ENCODE peak calls at places on chromosomes 1 and 21, in four cellular contexts. Z is Panc1, O is SK-N-SH, S is HCT116. Y is an unnamed sample.

GRCh38 chr1:1539310-1540014 is 962 bp downstream of the TMEM240 start:
- DNase-seq in S (no peak), O (peak; percentile 87), Z (no peak), Y (no peak)

GRCh38 chr1:177589166-177589565 is 380.7 kb downstream of the SEC16B start:
- DNase-seq in O (no peak), Z (no peak), S (no peak), Y (no peak)

GRCh38 chr1:107443860-107444259 is 303.0 kb downstream of the NTNG1 start:
- DNase-seq in S (no peak), Z (no peak), O (no peak), Y (no peak)

GRCh38 chr1:33036051-33036525 is 595 bp downstream of the AK2 start:
- DNase-seq in S (no peak), O (peak; percentile 28), Z (no peak), Y (no peak)

GRCh38 chr1:244210884-244211558 is 159.9 kb downstream of the ZBTB18 start:
- DNase-seq in O (peak; percentile 66), Z (no peak), S (peak; percentile 36), Y (peak; percentile 83)

GRCh38 chr1:216457356-216457755 is 34.1 kb upstream of the USH2A start:
- DNase-seq in O (no peak), Z (no peak), S (no peak), Y (no peak)

GRCh38 chr1:209370616-209371015 is 212.9 kb upstream of the CAMK1G start:
- DNase-seq in O (no peak), Z (no peak), S (no peak), Y (no peak)

GRCh38 chr1:40861227-40862003 is 748 bp downstream of the CITED4 start:
- DNase-seq in O (peak; percentile 74), Z (no peak), S (no peak), Y (no peak)

GRCh38 chr1:93749894-93750301 is 68.3 kb upstream of the BCAR3 start:
- DNase-seq in Z (no peak), O (no peak), S (peak; percentile 18), Y (no peak)

GRCh38 chr1:35554261-35555211 is 2.7 kb downstream of the KIAA0319L start:
- DNase-seq in O (no peak), Z (no peak), S (no peak), Y (no peak)

GRCh38 chr1:171434717-171435346 is 50.5 kb upstream of the PRRC2C start:
- DNase-seq in Z (no peak), S (no peak), O (no peak), Y (no peak)

GRCh38 chr1:152436593-152437338 is 22.7 kb upstream of the CRNN start:
- DNase-seq in Z (no peak), S (no peak), O (no peak), Y (no peak)

GRCh38 chr1:78624035-78624434 is 3.8 kb downstream of the IFI44L start:
- DNase-seq in O (no peak), Z (no peak), S (no peak), Y (no peak)

GRCh38 chr1:31696246-31696645 is 7.6 kb downstream of the COL16A1 start:
- DNase-seq in S (no peak), Z (no peak), O (no peak), Y (no peak)

GRCh38 chr21:41226853-41227252 is 58.9 kb downstream of the BACE2 start:
- DNase-seq in S (no peak), Z (no peak), O (no peak), Y (no peak)

GRCh38 chr1:233033366-233033765 is 83.0 kb downstream of the NTPCR start:
- DNase-seq in S (no peak), Z (no peak), O (no peak), Y (no peak)

GRCh38 chr1:185309566-185309965 is 7.5 kb downstream of the IVNS1ABP start:
- DNase-seq in Z (no peak), S (no peak), O (no peak), Y (no peak)

GRCh38 chr1:89615676-89616598 is 17.0 kb upstream of the LRRC8C start:
- DNase-seq in Z (no peak), O (peak; percentile 63), S (peak; percentile 27), Y (no peak)

GRCh38 chr21:36321325-36322082 is 1.5 kb downstream of the MORC3 start:
- DNase-seq in O (peak; percentile 63), Z (no peak), S (no peak), Y (no peak)

GRCh38 chr1:210189426-210189825 is 43.2 kb upstream of the SERTAD4 start:
- DNase-seq in Z (no peak), S (no peak), O (no peak), Y (no peak)

GRCh38 chr1:22296701-22297591 is 154.0 kb upstream of the WNT4 start:
- DNase-seq in O (no peak), S (no peak), Z (no peak), Y (no peak)

GRCh38 chr21:42956824-42957632 is 17.3 kb upstream of the PKNOX1 start:
- DNase-seq in S (no peak), O (no peak), Z (no peak), Y (peak; percentile 67)

GRCh38 chr21:42447182-42447581 is 43.5 kb downstream of the UBASH3A start:
- DNase-seq in O (no peak), Z (no peak), S (no peak), Y (no peak)

GRCh38 chr1:160550572-160551034 is 27.5 kb upstream of the SLAMF6 start:
- DNase-seq in S (no peak), Z (no peak), O (no peak), Y (peak; percentile 17)

GRCh38 chr1:203201516-203202205 is 15.2 kb upstream of the CHI3L1 start:
- DNase-seq in S (no peak), O (no peak), Z (no peak), Y (no peak)

GRCh38 chr1:65319754-65320153 is 10.4 kb downstream of the DNAJC6 start:
- DNase-seq in S (no peak), Z (no peak), O (no peak), Y (no peak)

GRCh38 chr21:38319781-38320180 is 63.0 kb downstream of the KCNJ15 start:
- DNase-seq in Z (no peak), S (no peak), O (no peak), Y (no peak)

GRCh38 chr1:117346206-117346928 is 20.9 kb upstream of the MAN1A2 start:
- DNase-seq in Z (no peak), O (no peak), S (no peak), Y (no peak)

GRCh38 chr1:55212349-55213028 is 2.7 kb downstream of the USP24 start:
- DNase-seq in Z (no peak), S (no peak), O (no peak), Y (no peak)
- TF ChIP-seq SIN3A in Z (no peak), S (no peak), O (no peak), Y (no peak)

DNA sequence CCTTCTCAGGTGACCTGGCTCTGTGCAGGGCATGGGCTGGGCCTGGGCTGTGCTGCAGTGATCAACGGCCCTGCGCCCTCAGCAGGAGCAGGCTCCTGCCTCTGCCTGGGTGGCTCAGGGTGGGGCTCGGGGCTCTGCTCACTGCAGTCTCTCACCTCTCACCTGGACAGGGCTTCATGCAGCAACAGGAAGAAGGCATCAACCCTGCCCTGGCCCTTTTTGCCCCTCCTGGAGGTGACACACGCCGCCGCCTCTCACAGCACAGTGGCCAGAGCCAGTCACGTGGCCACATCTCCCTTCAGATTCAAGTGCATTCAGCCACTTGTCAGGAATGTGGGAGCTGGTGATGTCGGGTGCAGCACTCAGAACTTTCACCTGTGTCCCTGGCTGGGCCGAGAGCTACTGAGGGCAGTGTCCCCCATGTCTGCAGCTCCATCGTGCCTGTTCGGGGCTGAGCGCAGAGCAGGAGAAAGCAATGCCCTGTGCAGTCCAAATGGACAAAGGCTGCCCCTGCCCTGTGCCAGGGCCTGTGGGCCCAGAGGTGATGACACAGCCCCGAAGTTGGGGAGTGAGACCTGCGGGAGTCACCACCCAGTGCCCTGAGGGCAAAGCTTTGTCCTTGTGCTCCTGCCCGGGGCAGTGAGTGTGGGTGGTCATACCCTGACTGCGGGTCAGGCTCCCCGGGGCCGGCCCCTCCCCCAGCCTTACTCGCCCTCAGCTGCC is 314.0 kb downstream of the PTPRU start:
- DNase-seq in O (no peak), S (no peak), Z (no peak), Y (peak; percentile 52)
- TF ChIP-seq SIN3A in O (no peak), S (no peak), Z (no peak), Y (no peak)

DNA sequence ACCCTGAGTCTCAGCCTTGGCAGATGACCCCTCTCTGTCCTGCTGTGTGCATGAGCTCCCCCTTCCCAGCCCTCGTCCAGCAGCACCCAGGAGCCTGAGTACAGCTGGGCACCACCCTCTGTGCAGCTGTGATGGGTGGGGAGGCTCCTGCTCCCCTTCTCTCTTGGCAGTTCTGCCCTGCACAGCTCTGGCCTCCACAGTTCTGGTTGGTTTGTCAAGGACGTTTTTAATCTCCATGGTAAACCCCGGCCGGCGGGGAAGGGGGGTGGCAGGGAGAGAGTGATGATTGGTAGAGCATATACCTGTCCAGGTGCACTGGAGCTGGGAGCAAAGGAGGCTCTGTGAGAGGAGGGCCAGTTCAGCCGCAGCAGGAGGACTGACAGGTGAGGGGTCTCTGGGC is at the start of gene CLCNKA:
- DNase-seq in O (no peak), S (no peak), Z (no peak), Y (no peak)
- TF ChIP-seq SIN3A in O (no peak), S (no peak), Z (no peak), Y (no peak)

GRCh38 chr1:112454316-112454715 is 54.4 kb upstream of the WNT2B start:
- DNase-seq in S (no peak), O (no peak), Z (no peak), Y (no peak)
- TF ChIP-seq SIN3A in S (no peak), O (no peak), Z (no peak), Y (no peak)

DNA sequence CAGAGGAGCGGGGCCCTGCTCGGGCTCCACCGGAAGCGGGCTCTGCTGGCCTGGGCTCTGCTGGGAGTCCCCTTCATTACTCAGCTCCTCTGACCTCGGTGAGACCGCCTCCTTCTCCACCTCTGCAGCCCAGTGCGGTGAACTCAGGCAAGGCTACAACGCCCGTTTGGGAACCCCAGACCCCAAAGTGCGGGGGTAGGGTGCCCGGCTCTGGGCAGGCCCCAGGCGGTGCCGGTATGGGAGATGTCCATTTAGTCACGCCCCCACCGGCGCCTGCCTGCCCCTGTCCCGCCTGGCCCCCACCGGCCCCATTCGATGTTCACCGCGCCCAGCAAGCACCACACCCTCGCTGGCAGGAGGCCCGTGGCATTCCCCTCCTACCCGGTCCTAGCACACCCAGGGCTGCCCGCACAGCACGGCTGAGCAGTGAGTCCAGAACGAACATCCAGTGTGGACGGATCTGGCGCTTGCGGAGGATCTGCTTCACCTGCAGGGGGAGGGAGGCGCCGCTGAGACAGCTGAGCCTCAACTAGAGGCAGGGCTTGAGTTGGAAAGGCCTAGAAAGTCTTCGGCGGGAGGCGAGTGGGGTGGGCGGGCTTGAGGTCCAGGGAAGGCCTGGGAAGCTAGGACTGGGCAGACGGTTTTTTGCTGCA is 10.0 kb downstream of the MAP3K6 start:
- DNase-seq in S (no peak), Z (no peak), O (peak; percentile 56), Y (no peak)
- TF ChIP-seq SIN3A in S (no peak), Z (no peak), O (no peak), Y (no peak)

Y was measured in H1.